ENCODE peak calls at places on chromosome 3, in seven cellular contexts. Q is NCI-H446, M is memory B cell, Y is NCI-H2171, W is hippocampal formation, C is foreskin fibroblast, L is head of caudate nucleus. S is an unnamed sample.

GRCh38 chr3:156479574-156479973 is 75.3 kb downstream of the SSR3 start:
- DNase-seq in Q (peak; percentile 48), M (no peak), Y (no peak), W (no peak), C (no peak), L (no peak), S (no peak)

GRCh38 chr3:101721650-101721917 is 2.8 kb upstream of the CEP97 start:
- DNase-seq in Q (no peak), M (no peak), Y (no peak), W (no peak), C (no peak), L (no peak), S (no peak)

GRCh38 chr3:62607287-62608029 is 234.1 kb upstream of the FEZF2 start:
- DNase-seq in Q (peak; percentile 75), M (no peak), Y (no peak), W (no peak), C (peak; percentile 89), L (no peak), S (no peak)

GRCh38 chr3:132595036-132595435 is 2.0 kb upstream of the ACKR4 start:
- DNase-seq in Q (no peak), M (no peak), Y (no peak), W (no peak), C (peak; percentile 90), L (no peak), S (no peak)

GRCh38 chr3:147906275-147906674 is 497.1 kb downstream of the ZIC1 start:
- DNase-seq in Q (no peak), M (no peak), Y (no peak), W (no peak), C (peak; percentile 61), L (no peak), S (no peak)

GRCh38 chr3:175865724-175866123 is 1006.6 kb downstream of the NAALADL2 start:
- DNase-seq in Q (no peak), M (no peak), Y (no peak), W (no peak), C (no peak), L (no peak), S (no peak)

GRCh38 chr3:197022405-197023231 is 7.0 kb downstream of the MELTF start:
- DNase-seq in Q (no peak), M (peak; percentile 41), Y (no peak), W (no peak), C (no peak), L (no peak), S (no peak)

GRCh38 chr3:13612829-13613228 is 63.9 kb downstream of the FBLN2 start:
- DNase-seq in Q (no peak), M (no peak), Y (no peak), W (no peak), C (peak; percentile 34), L (no peak), S (no peak)

GRCh38 chr3:65713016-65713415 is 325.7 kb downstream of the MAGI1 start:
- DNase-seq in Q (peak; percentile 5), M (no peak), Y (no peak), W (peak; percentile 73), C (peak; percentile 92), L (peak; percentile 32), S (no peak)

GRCh38 chr3:124401841-124402240 is 328.4 kb upstream of the UMPS start:
- DNase-seq in Q (no peak), M (no peak), Y (no peak), W (no peak), C (no peak), L (no peak), S (no peak)

GRCh38 chr3:185152433-185153169 is at the start of gene C3orf70:
- DNase-seq in Q (peak; percentile 75), M (peak; percentile 40), Y (peak; percentile 67), W (no peak), C (peak; percentile 83), L (peak; percentile 76), S (peak; percentile 37)

GRCh38 chr3:45515999-45516804 is 78.3 kb upstream of the LIMD1 start:
- DNase-seq in Q (no peak), M (no peak), Y (no peak), W (no peak), C (no peak), L (no peak), S (no peak)

GRCh38 chr3:195033531-195034091 is 237.3 kb downstream of the XXYLT1 start:
- DNase-seq in Q (no peak), M (no peak), Y (no peak), W (no peak), C (no peak), L (no peak), S (no peak)

GRCh38 chr3:151964768-151965167 is 91.3 kb downstream of the SUCNR1 start:
- DNase-seq in Q (no peak), M (no peak), Y (no peak), W (no peak), C (peak; percentile 45), L (no peak), S (no peak)

GRCh38 chr3:130425484-130425883 is 80.0 kb downstream of the COL6A5 start:
- DNase-seq in Q (no peak), M (no peak), Y (no peak), W (no peak), C (peak; percentile 2), L (no peak), S (no peak)

GRCh38 chr3:52650437-52650836 is 35.3 kb downstream of the PBRM1 start:
- DNase-seq in Q (no peak), M (no peak), Y (no peak), W (no peak), C (peak; percentile 20), L (no peak), S (no peak)

GRCh38 chr3:180909369-180910127 is 2.9 kb upstream of the FXR1 start:
- DNase-seq in Q (no peak), M (no peak), Y (no peak), W (no peak), C (no peak), L (no peak), S (no peak)

GRCh38 chr3:67647390-67647878 is 7.0 kb downstream of the SUCLG2 start:
- DNase-seq in Q (no peak), M (no peak), Y (no peak), W (no peak), C (peak; percentile 97), L (no peak), S (no peak)

GRCh38 chr3:170740726-170741591 is 129.0 kb downstream of the RPL22L1 start:
- DNase-seq in Q (peak; percentile 65), M (no peak), Y (no peak), W (peak; percentile 93), C (peak; percentile 96), L (peak; percentile 70), S (no peak)

GRCh38 chr3:189995129-189995528 is 125.6 kb downstream of the P3H2 start:
- DNase-seq in Q (no peak), M (no peak), Y (peak; percentile 81), W (no peak), C (peak; percentile 40), L (no peak), S (no peak)

GRCh38 chr3:139329364-139329850 is 14.4 kb upstream of the MRPS22 start:
- DNase-seq in Q (peak; percentile 92), M (peak; percentile 77), Y (peak; percentile 67), W (peak; percentile 36), C (peak; percentile 94), L (peak; percentile 94), S (peak; percentile 57)

GRCh38 chr3:106206165-106206564 is 337.4 kb upstream of the CBLB start:
- DNase-seq in Q (no peak), M (no peak), Y (peak; percentile 94), W (no peak), C (peak; percentile 72), L (no peak), S (peak; percentile 41)

GRCh38 chr3:126372413-126373145 is 15.4 kb upstream of the KLF15 start:
- DNase-seq in Q (no peak), M (no peak), Y (no peak), W (no peak), C (no peak), L (peak; percentile 26), S (no peak)

GRCh38 chr3:156388469-156389150 is 166.3 kb downstream of the SSR3 start:
- DNase-seq in Q (peak; percentile 34), M (no peak), Y (no peak), W (no peak), C (peak; percentile 98), L (no peak), S (peak; percentile 12)

GRCh38 chr3:195566797-195567196 is 16.9 kb downstream of the APOD start:
- DNase-seq in Q (no peak), M (no peak), Y (no peak), W (no peak), C (no peak), L (no peak), S (no peak)

S was measured in DMS 273 treated with DMSO at 0.1 percent for 48 hours.